ENCODE peak calls at places on chromosomes 1 and 21, in five cellular contexts. One of them, this sample, is unnamed. For H4K20me1, the result is how much of the 10 kb centered on the place peaks cover.

GRCh38 chr1:46302091-46303037 is 1.1 kb downstream of the LRRC41 start:
- DNase-seq in GM23248: peak
- DNase-seq in PC-9: peak
- DNase-seq in IMR-90: peak
- DNase-seq in K562: peak
- DNase-seq in this sample: peak

GRCh38 chr1:172764378-172764777 is 105.5 kb downstream of the FASLG start:
- DNase-seq in GM23248: no peak
- DNase-seq in PC-9: no peak
- DNase-seq in IMR-90: no peak
- DNase-seq in K562: no peak
- DNase-seq in this sample: no peak

GRCh38 chr1:160761886-160762285 is 22.8 kb downstream of the SLAMF7 start:
- DNase-seq in GM23248: peak
- DNase-seq in PC-9: no peak
- DNase-seq in IMR-90: no peak
- DNase-seq in K562: no peak
- DNase-seq in this sample: no peak

GRCh38 chr1:244100691-244101453 is 49.8 kb downstream of the ZBTB18 start:
- DNase-seq in GM23248: no peak
- DNase-seq in PC-9: no peak
- DNase-seq in IMR-90: peak
- DNase-seq in K562: no peak
- DNase-seq in this sample: peak

GRCh38 chr1:10057305-10057704 is 24.5 kb downstream of the UBE4B start:
- DNase-seq in GM23248: peak
- DNase-seq in PC-9: no peak
- DNase-seq in IMR-90: peak
- DNase-seq in K562: no peak
- DNase-seq in this sample: peak

GRCh38 chr1:74767490-74767889 is 34.5 kb downstream of the TYW3 start:
- DNase-seq in GM23248: peak
- DNase-seq in PC-9: no peak
- DNase-seq in IMR-90: peak
- DNase-seq in K562: peak
- DNase-seq in this sample: no peak

GRCh38 chr1:118926261-118926660 is 61.9 kb downstream of the TBX15 start:
- DNase-seq in GM23248: no peak
- DNase-seq in PC-9: no peak
- DNase-seq in IMR-90: no peak
- DNase-seq in K562: no peak
- DNase-seq in this sample: no peak

GRCh38 chr21:37273440-37273839 is 6.3 kb upstream of the VPS26C start:
- DNase-seq in GM23248: no peak
- DNase-seq in PC-9: no peak
- DNase-seq in IMR-90: no peak
- DNase-seq in K562: no peak
- DNase-seq in this sample: no peak

GRCh38 chr1:151458936-151459330 is 361 bp downstream of the POGZ start:
- DNase-seq in GM23248: peak
- DNase-seq in PC-9: peak
- DNase-seq in IMR-90: peak
- DNase-seq in K562: peak
- DNase-seq in this sample: peak

GRCh38 chr1:93675931-93676330 is 5.7 kb downstream of the BCAR3 start:
- DNase-seq in GM23248: peak
- DNase-seq in PC-9: no peak
- DNase-seq in IMR-90: no peak
- DNase-seq in K562: no peak
- DNase-seq in this sample: no peak

GRCh38 chr1:93678491-93678890 is 3.1 kb downstream of the BCAR3 start:
- DNase-seq in GM23248: no peak
- DNase-seq in PC-9: no peak
- DNase-seq in IMR-90: peak
- DNase-seq in K562: no peak
- DNase-seq in this sample: no peak

GRCh38 chr1:93678966-93679480 is 2.6 kb downstream of the BCAR3 start:
- DNase-seq in GM23248: no peak
- DNase-seq in PC-9: no peak
- DNase-seq in IMR-90: no peak
- DNase-seq in K562: no peak
- DNase-seq in this sample: no peak

GRCh38 chr1:93676424-93676823 is 5.2 kb downstream of the BCAR3 start:
- DNase-seq in GM23248: peak
- DNase-seq in PC-9: no peak
- DNase-seq in IMR-90: no peak
- DNase-seq in K562: no peak
- DNase-seq in this sample: peak

DNA sequence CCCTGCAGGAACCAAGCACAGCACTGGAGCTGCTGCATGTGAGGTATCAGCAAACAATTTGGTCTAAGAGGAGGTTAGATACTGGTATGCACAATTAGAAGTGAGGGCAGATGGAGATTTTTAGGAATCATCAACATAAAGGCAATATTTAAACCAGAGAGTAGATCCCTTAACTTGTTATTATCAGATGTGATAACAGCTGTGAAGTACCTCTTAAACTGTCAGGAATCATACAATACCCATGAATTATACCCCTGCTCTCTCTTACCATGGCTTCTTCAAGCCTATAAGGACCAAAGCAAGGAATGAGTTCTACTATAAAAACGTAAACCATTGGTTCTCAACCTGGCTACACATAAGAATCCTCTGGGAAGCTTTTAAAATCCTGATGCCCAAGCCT is 3.9 kb downstream of the BCAR3 start:
- DNase-seq in GM23248: no peak
- DNase-seq in PC-9: no peak
- DNase-seq in IMR-90: no peak
- DNase-seq in K562: no peak
- DNase-seq in this sample: no peak
- H4K20me1 ChIP-seq in GM23248: under half
- H4K20me1 ChIP-seq in PC-9: half or more
- H4K20me1 ChIP-seq in IMR-90: half or more
- H4K20me1 ChIP-seq in K562: under half
- H4K20me1 ChIP-seq in this sample: half or more

DNA sequence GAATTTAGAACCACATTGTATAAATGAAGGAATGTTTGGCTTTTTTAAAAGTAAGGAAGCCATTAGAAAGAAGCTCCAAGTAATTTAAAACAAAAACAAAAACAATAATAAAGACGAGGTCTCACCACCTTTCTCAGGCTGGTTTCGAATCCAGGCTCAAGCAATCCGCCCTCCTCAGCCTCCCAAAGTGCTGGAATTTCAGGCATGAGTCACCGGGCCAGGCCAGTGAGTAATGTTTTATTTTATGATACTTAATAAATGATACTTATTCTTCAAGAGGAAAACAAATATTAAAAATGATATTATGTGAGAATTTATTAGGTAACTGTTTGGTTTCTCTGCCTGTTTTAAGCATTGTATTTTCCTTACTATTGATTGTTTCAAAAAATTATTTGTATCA is 201.4 kb upstream of the BRINP3 start:
- DNase-seq in GM23248: no peak
- DNase-seq in PC-9: no peak
- DNase-seq in IMR-90: peak
- DNase-seq in K562: no peak
- DNase-seq in this sample: peak
- H3K27ac ChIP-seq in GM23248: no peak
- H3K27ac ChIP-seq in PC-9: no peak
- H3K27ac ChIP-seq in IMR-90: no peak
- H3K27ac ChIP-seq in K562: no peak
- H3K27ac ChIP-seq in this sample: no peak

GRCh38 chr21:46295996-46296752 is 10.0 kb downstream of the YBEY start:
- DNase-seq in GM23248: peak
- DNase-seq in PC-9: no peak
- DNase-seq in IMR-90: peak
- DNase-seq in K562: peak
- DNase-seq in this sample: no peak

GRCh38 chr21:46297311-46298082 is 11.4 kb downstream of the YBEY start:
- DNase-seq in GM23248: peak
- DNase-seq in PC-9: no peak
- DNase-seq in IMR-90: no peak
- DNase-seq in K562: no peak
- DNase-seq in this sample: no peak

GRCh38 chr21:46291561-46291960 is 5.4 kb downstream of the YBEY start:
- DNase-seq in GM23248: no peak
- DNase-seq in PC-9: no peak
- DNase-seq in IMR-90: no peak
- DNase-seq in K562: no peak
- DNase-seq in this sample: no peak

GRCh38 chr21:46295177-46295711 is 9.1 kb downstream of the YBEY start:
- DNase-seq in GM23248: peak
- DNase-seq in PC-9: no peak
- DNase-seq in IMR-90: peak
- DNase-seq in K562: peak
- DNase-seq in this sample: peak

DNA sequence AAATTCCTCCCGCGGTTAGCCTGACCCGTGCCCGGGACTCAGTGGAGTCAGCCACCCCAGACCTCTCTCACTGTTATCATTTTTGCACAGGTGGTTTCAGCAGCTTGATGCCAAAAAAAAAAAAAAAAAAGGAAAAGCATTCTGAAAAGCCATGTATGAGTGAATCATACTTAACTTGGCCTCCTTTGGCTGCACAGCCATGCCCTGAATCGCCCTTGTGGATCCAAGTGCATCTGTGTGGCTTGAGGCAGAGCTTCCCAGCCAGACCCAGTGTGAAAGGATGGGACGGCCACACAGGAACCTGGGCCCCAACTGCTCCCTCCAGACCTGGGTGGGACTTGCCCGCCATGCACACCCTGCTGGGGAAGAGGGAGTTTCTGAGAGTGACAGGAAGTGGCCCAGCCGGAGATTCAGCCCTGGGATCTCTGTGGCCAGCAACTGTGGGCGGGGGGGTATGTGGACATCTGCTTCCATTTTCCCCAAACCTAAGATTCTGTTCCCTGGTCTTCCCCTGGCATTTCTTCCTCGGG is 8.6 kb downstream of the YBEY start:
- DNase-seq in GM23248: peak
- DNase-seq in PC-9: peak
- DNase-seq in IMR-90: peak
- DNase-seq in K562: peak
- DNase-seq in this sample: peak
- H3K4me3 ChIP-seq in GM23248: no peak
- H3K4me3 ChIP-seq in PC-9: no peak
- H3K4me3 ChIP-seq in IMR-90: no peak
- H3K4me3 ChIP-seq in K562: no peak
- H3K4me3 ChIP-seq in this sample: no peak

GRCh38 chr1:235279627-235280194 is 48.3 kb downstream of the ARID4B start:
- DNase-seq in GM23248: no peak
- DNase-seq in PC-9: no peak
- DNase-seq in IMR-90: no peak
- DNase-seq in K562: no peak
- DNase-seq in this sample: no peak
- H4K20me1 ChIP-seq in GM23248: under half
- H4K20me1 ChIP-seq in PC-9: under half
- H4K20me1 ChIP-seq in IMR-90: half or more
- H4K20me1 ChIP-seq in K562: under half
- H4K20me1 ChIP-seq in this sample: half or more

GRCh38 chr1:226677121-226678020 is 61.7 kb downstream of the ITPKB start:
- DNase-seq in GM23248: peak
- DNase-seq in PC-9: peak
- DNase-seq in IMR-90: peak
- DNase-seq in K562: no peak
- DNase-seq in this sample: peak

GRCh38 chr1:226675720-226676357 is 63.2 kb downstream of the ITPKB start:
- DNase-seq in GM23248: no peak
- DNase-seq in PC-9: no peak
- DNase-seq in IMR-90: no peak
- DNase-seq in K562: no peak
- DNase-seq in this sample: no peak

GRCh38 chr1:226672217-226672838 is 66.8 kb downstream of the ITPKB start:
- DNase-seq in GM23248: no peak
- DNase-seq in PC-9: no peak
- DNase-seq in IMR-90: no peak
- DNase-seq in K562: no peak
- DNase-seq in this sample: no peak

GRCh38 chr1:226676381-226676780 is 62.7 kb downstream of the ITPKB start:
- DNase-seq in GM23248: peak
- DNase-seq in PC-9: no peak
- DNase-seq in IMR-90: no peak
- DNase-seq in K562: no peak
- DNase-seq in this sample: no peak

GRCh38 chr1:226674892-226675719 is 64.0 kb downstream of the ITPKB start:
- DNase-seq in GM23248: no peak
- DNase-seq in PC-9: no peak
- DNase-seq in IMR-90: no peak
- DNase-seq in K562: no peak
- DNase-seq in this sample: no peak
- H3K27ac ChIP-seq in GM23248: no peak
- H3K27ac ChIP-seq in PC-9: no peak
- H3K27ac ChIP-seq in IMR-90: no peak
- H3K27ac ChIP-seq in K562: no peak
- H3K27ac ChIP-seq in this sample: no peak